ENCODE peak calls at places on chromosomes 12 and 14, in four cellular contexts. One of them, this sample, is unnamed.

GRCh38 chr12:124609041-124609984 is 41.9 kb upstream of the NCOR2 start:
- DNase-seq in HepG2: peak
- DNase-seq in H1: no peak
- DNase-seq in K562: peak
- DNase-seq in this sample: peak

GRCh38 chr12:22255097-22255496 is 79.4 kb downstream of the ST8SIA1 start:
- DNase-seq in K562: no peak
- DNase-seq in HepG2: no peak
- DNase-seq in H1: no peak
- DNase-seq in this sample: no peak

GRCh38 chr12:26121841-26122680 is 2.8 kb downstream of the BHLHE41 start:
- DNase-seq in HepG2: no peak
- DNase-seq in H1: no peak
- DNase-seq in K562: peak
- DNase-seq in this sample: no peak

GRCh38 chr12:100741084-100741711 is 53.4 kb upstream of the ANO4 start:
- DNase-seq in H1: no peak
- DNase-seq in HepG2: peak
- DNase-seq in K562: peak
- DNase-seq in this sample: no peak

GRCh38 chr12:116630762-116631161 is 71.6 kb downstream of the MAP1LC3B2 start:
- DNase-seq in K562: no peak
- DNase-seq in HepG2: no peak
- DNase-seq in H1: no peak
- DNase-seq in this sample: no peak

GRCh38 chr14:75806247-75806876 is 145.3 kb downstream of the TTLL5 start:
- DNase-seq in HepG2: no peak
- DNase-seq in K562: no peak
- DNase-seq in H1: no peak
- DNase-seq in this sample: no peak

GRCh38 chr12:28844718-28845117 is 304.4 kb upstream of the FAR2 start:
- DNase-seq in K562: no peak
- DNase-seq in HepG2: no peak
- DNase-seq in H1: no peak
- DNase-seq in this sample: no peak

GRCh38 chr12:109255377-109255776 is 53.7 kb downstream of the FOXN4 start:
- DNase-seq in H1: peak
- DNase-seq in HepG2: peak
- DNase-seq in K562: peak
- DNase-seq in this sample: no peak

GRCh38 chr14:94797887-94798286 is 28.0 kb upstream of the GSC start:
- DNase-seq in H1: no peak
- DNase-seq in K562: no peak
- DNase-seq in HepG2: no peak
- DNase-seq in this sample: no peak

GRCh38 chr12:63963863-63964262 is 119.4 kb downstream of the SRGAP1 start:
- DNase-seq in HepG2: no peak
- DNase-seq in H1: no peak
- DNase-seq in K562: no peak
- DNase-seq in this sample: no peak

GRCh38 chr14:55329999-55330710 is 58.9 kb downstream of the FBXO34 start:
- DNase-seq in HepG2: no peak
- DNase-seq in K562: no peak
- DNase-seq in H1: no peak
- DNase-seq in this sample: no peak

GRCh38 chr12:91940826-91941225 is 204.8 kb downstream of the BTG1 start:
- DNase-seq in H1: no peak
- DNase-seq in K562: no peak
- DNase-seq in HepG2: no peak
- DNase-seq in this sample: no peak

GRCh38 chr12:45590646-45591045 is 138.9 kb upstream of the ARID2 start:
- DNase-seq in HepG2: no peak
- DNase-seq in K562: no peak
- DNase-seq in H1: no peak
- DNase-seq in this sample: no peak

GRCh38 chr14:73216035-73216434 is 21.3 kb upstream of the PAPLN start:
- DNase-seq in HepG2: no peak
- DNase-seq in H1: no peak
- DNase-seq in K562: no peak
- DNase-seq in this sample: no peak

GRCh38 chr14:65946494-65946893 is 534.0 kb downstream of the FUT8 start:
- DNase-seq in K562: no peak
- DNase-seq in H1: no peak
- DNase-seq in HepG2: no peak
- DNase-seq in this sample: no peak

GRCh38 chr14:72839351-72839750 is 54.5 kb downstream of the DPF3 start:
- DNase-seq in K562: no peak
- DNase-seq in HepG2: no peak
- DNase-seq in H1: no peak
- DNase-seq in this sample: no peak

GRCh38 chr12:3987571-3987970 is 114.4 kb upstream of the PARP11 start:
- DNase-seq in H1: no peak
- DNase-seq in HepG2: no peak
- DNase-seq in K562: no peak
- DNase-seq in this sample: no peak

GRCh38 chr12:79818856-79819255 is 116.0 kb downstream of the PPP1R12A start:
- DNase-seq in HepG2: no peak
- DNase-seq in K562: no peak
- DNase-seq in H1: no peak
- DNase-seq in this sample: no peak

GRCh38 chr12:41437578-41437977 is 249.5 kb downstream of the PDZRN4 start:
- DNase-seq in K562: no peak
- DNase-seq in H1: no peak
- DNase-seq in HepG2: no peak
- DNase-seq in this sample: no peak

GRCh38 chr14:95048771-95049312 is 108.5 kb downstream of the DICER1 start:
- DNase-seq in HepG2: no peak
- DNase-seq in H1: no peak
- DNase-seq in K562: no peak
- DNase-seq in this sample: no peak

GRCh38 chr12:40039598-40039997 is 66.3 kb downstream of the SLC2A13 start:
- DNase-seq in H1: no peak
- DNase-seq in HepG2: no peak
- DNase-seq in K562: no peak
- DNase-seq in this sample: no peak

GRCh38 chr12:128794661-128795529 is 28.9 kb downstream of the SLC15A4 start:
- DNase-seq in HepG2: no peak
- DNase-seq in K562: no peak
- DNase-seq in H1: no peak
- DNase-seq in this sample: no peak

GRCh38 chr14:52131640-52132320 is 62.9 kb upstream of the NID2 start:
- DNase-seq in K562: peak
- DNase-seq in HepG2: peak
- DNase-seq in H1: peak
- DNase-seq in this sample: peak

GRCh38 chr12:89084751-89085150 is 267.6 kb downstream of the DUSP6 start:
- DNase-seq in HepG2: no peak
- DNase-seq in K562: no peak
- DNase-seq in H1: no peak
- DNase-seq in this sample: no peak

GRCh38 chr12:52871291-52871961 is 22.6 kb upstream of the KRT78 start:
- DNase-seq in K562: no peak
- DNase-seq in HepG2: no peak
- DNase-seq in H1: no peak
- DNase-seq in this sample: no peak

GRCh38 chr12:88578821-88579518 is 1.3 kb downstream of the KITLG start:
- DNase-seq in H1: no peak
- DNase-seq in HepG2: peak
- DNase-seq in K562: peak
- DNase-seq in this sample: no peak

GRCh38 chr14:101854366-101854765 is 92.9 kb downstream of the PPP2R5C start:
- DNase-seq in HepG2: no peak
- DNase-seq in H1: no peak
- DNase-seq in K562: no peak
- DNase-seq in this sample: no peak

GRCh38 chr12:27143676-27144075 is 61.3 kb upstream of the C12orf71 start:
- DNase-seq in HepG2: no peak
- DNase-seq in H1: no peak
- DNase-seq in K562: no peak
- DNase-seq in this sample: no peak

GRCh38 chr12:124217508-124217981 is 77.3 kb upstream of the RFLNA start:
- DNase-seq in HepG2: no peak
- DNase-seq in K562: no peak
- DNase-seq in H1: no peak
- DNase-seq in this sample: no peak

GRCh38 chr12:46153267-46153872 is 115.5 kb downstream of the SLC38A1 start:
- DNase-seq in HepG2: peak
- DNase-seq in H1: no peak
- DNase-seq in K562: peak
- DNase-seq in this sample: no peak

GRCh38 chr12:125015680-125016310 is 22.4 kb downstream of the BRI3BP start:
- DNase-seq in HepG2: no peak
- DNase-seq in K562: no peak
- DNase-seq in H1: no peak
- DNase-seq in this sample: no peak

GRCh38 chr14:28308727-28309126 is 457.9 kb upstream of the FOXG1 start:
- DNase-seq in H1: no peak
- DNase-seq in K562: no peak
- DNase-seq in HepG2: no peak
- DNase-seq in this sample: no peak

GRCh38 chr12:130572553-130572952 is 143.5 kb downstream of the RIMBP2 start:
- DNase-seq in K562: no peak
- DNase-seq in HepG2: no peak
- DNase-seq in H1: no peak
- DNase-seq in this sample: no peak

GRCh38 chr12:94900496-94900895 is 103.0 kb downstream of the NDUFA12 start:
- DNase-seq in H1: no peak
- DNase-seq in HepG2: no peak
- DNase-seq in K562: no peak
- DNase-seq in this sample: no peak

GRCh38 chr12:48816148-48816854 is 2.0 kb upstream of the CACNB3 start:
- DNase-seq in H1: no peak
- DNase-seq in K562: no peak
- DNase-seq in HepG2: no peak
- DNase-seq in this sample: no peak

GRCh38 chr12:48818831-48819590 is 715 bp downstream of the CACNB3 start:
- DNase-seq in H1: no peak
- DNase-seq in K562: no peak
- DNase-seq in HepG2: no peak
- DNase-seq in this sample: no peak

GRCh38 chr12:48819986-48820385 is 1.7 kb downstream of the CACNB3 start:
- DNase-seq in HepG2: no peak
- DNase-seq in H1: no peak
- DNase-seq in K562: no peak
- DNase-seq in this sample: no peak

GRCh38 chr12:48820406-48820805 is 2.1 kb downstream of the CACNB3 start:
- DNase-seq in HepG2: no peak
- DNase-seq in K562: no peak
- DNase-seq in H1: no peak
- DNase-seq in this sample: no peak

DNA sequence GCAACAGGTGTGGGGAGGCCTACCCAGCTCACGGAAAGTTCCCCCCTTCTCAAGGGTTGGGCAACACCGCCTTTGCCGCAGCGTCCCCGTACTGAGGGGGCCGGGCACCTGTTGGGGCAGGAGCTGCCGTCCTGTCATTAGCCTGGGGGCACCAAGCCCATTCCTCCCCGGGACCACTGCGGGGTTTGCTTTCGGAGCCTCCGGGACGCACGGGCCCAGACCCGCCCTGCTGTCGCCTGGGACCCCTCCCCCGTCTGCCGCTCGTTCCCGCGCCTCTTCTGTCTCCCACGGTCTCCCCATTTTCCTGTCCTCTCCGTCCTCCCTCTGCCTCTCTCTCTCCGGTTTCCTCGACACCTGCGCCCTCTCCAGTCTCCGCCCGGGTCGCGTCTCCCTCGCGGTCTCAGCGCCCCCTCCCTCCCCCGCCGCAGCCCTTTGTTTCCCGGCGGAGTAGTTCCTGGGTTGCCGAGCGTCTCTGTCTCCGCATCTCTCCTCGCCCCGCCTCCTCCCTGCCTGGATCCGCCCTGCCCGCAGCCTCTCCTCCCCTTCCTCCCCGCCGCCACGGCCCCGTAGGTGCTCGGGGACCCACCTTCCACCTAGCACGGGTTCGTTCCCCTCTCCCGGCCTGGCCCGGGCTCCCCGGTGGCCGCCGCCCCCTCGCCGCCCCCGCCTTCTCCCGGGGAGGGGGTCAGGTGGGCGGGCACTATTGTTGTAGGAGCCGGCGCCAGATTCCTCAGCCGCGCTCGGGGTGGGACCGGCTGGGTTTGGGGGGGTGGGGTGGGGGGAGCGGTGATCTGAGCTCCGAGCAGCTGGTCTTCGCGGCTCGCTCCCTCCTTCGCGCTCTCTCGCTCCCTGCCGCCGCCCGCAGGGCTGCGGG is at the start of gene CACNB3:
- DNase-seq in HepG2: no peak
- DNase-seq in K562: peak
- DNase-seq in H1: no peak
- DNase-seq in this sample: no peak
- TF ChIP-seq CTCF in HepG2: no peak
- TF ChIP-seq CTCF in K562: no peak
- TF ChIP-seq CTCF in H1: no peak
- TF ChIP-seq CTCF in this sample: no peak

DNA sequence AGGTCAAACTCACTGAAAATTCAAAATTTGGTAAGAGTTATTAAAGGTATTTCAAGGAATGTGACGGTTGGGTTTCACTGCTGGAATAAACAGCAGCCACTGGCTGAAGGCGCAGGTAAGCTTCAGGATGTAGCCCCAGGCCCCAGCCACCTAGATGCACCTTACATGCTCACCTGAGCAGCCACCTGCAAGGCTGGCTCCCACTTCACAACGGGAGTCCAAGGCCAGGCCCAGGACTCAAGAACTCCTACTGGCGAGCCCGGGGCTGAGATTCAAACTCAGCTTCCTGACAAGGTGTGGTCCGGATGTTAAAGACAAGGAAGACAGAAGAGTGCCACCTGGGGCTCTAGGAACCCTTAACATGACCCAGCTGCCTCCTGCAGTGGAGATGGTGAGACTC is 78.4 kb downstream of the ITPK1 start:
- DNase-seq in K562: no peak
- DNase-seq in H1: no peak
- DNase-seq in HepG2: no peak
- DNase-seq in this sample: no peak
- TF ChIP-seq CHD2 in K562: no peak
- TF ChIP-seq CHD2 in H1: no peak
- TF ChIP-seq CHD2 in HepG2: no peak
- TF ChIP-seq CHD2 in this sample: no peak

GRCh38 chr12:111101003-111101402 is 180.6 kb upstream of the MYL2 start:
- DNase-seq in K562: no peak
- DNase-seq in H1: no peak
- DNase-seq in HepG2: no peak
- DNase-seq in this sample: no peak
- TF ChIP-seq SP1 in K562: no peak
- TF ChIP-seq SP1 in H1: no peak
- TF ChIP-seq SP1 in HepG2: no peak
- TF ChIP-seq SP1 in this sample: no peak

GRCh38 chr14:41609704-41610183 is 3.1 kb downstream of the LRFN5 start:
- DNase-seq in HepG2: no peak
- DNase-seq in H1: no peak
- DNase-seq in K562: no peak
- DNase-seq in this sample: no peak
- TF ChIP-seq CTCF in HepG2: peak
- TF ChIP-seq CTCF in H1: peak
- TF ChIP-seq CTCF in K562: no peak
- TF ChIP-seq CTCF in this sample: peak